ENCODE peak calls at places on chromosome 20, in nine cellular contexts. U, W, Z, C, E, O, S, V and T are unnamed samples.

GRCh38 chr20:47603260-47603659 is 101.6 kb downstream of the NCOA3 start:
- DNase-seq in U (no peak), W (no peak), Z (no peak), C (no peak), E (no peak), O (no peak), S (no peak), V (no peak), T (no peak)

GRCh38 chr20:35621560-35621946 is 5.9 kb downstream of the SPAG4 start:
- DNase-seq in U (no peak), W (no peak), Z (no peak), C (no peak), E (no peak), O (no peak), S (no peak), V (no peak), T (no peak)

GRCh38 chr20:62367483-62368302 is 581 bp upstream of the LAMA5 start:
- DNase-seq in U (no peak), W (no peak), Z (no peak), C (no peak), E (peak; percentile 67), O (no peak), S (no peak), V (no peak), T (no peak)

GRCh38 chr20:62027116-62027515 is 38.6 kb downstream of the TAF4 start:
- DNase-seq in U (no peak), W (no peak), Z (no peak), C (no peak), E (no peak), O (no peak), S (no peak), V (no peak), T (no peak)

GRCh38 chr20:59821788-59822187 is 111.6 kb downstream of the SYCP2 start:
- DNase-seq in U (no peak), W (no peak), Z (no peak), C (no peak), E (no peak), O (no peak), S (no peak), V (no peak), T (no peak)

GRCh38 chr20:45096781-45097180 is 4.1 kb downstream of the KCNS1 start:
- DNase-seq in U (no peak), W (no peak), Z (no peak), C (no peak), E (no peak), O (no peak), S (no peak), V (no peak), T (no peak)

GRCh38 chr20:58982406-58983114 is 1.5 kb downstream of the NELFCD start:
- DNase-seq in U (no peak), W (no peak), Z (no peak), C (no peak), E (no peak), O (no peak), S (no peak), V (no peak), T (no peak)

GRCh38 chr20:4585104-4585753 is 136.5 kb upstream of the PRND start:
- DNase-seq in U (no peak), W (no peak), Z (no peak), C (peak; percentile 76), E (no peak), O (no peak), S (no peak), V (no peak), T (no peak)

GRCh38 chr20:57266251-57267157 is at the start of gene BMP7:
- DNase-seq in U (peak; percentile 41), W (no peak), Z (no peak), C (no peak), E (no peak), O (no peak), S (no peak), V (no peak), T (no peak)

GRCh38 chr20:59006167-59006863 is 739 bp downstream of the CTSZ start:
- DNase-seq in U (no peak), W (no peak), Z (no peak), C (peak; percentile 32), E (no peak), O (no peak), S (no peak), V (no peak), T (no peak)

GRCh38 chr20:10505320-10506226 is 70.5 kb downstream of the SLX4IP start:
- DNase-seq in U (no peak), W (no peak), Z (no peak), C (peak; percentile 74), E (peak; percentile 34), O (no peak), S (no peak), V (no peak), T (no peak)

GRCh38 chr20:58640446-58640845 is 10.6 kb upstream of the STX16 start:
- DNase-seq in U (no peak), W (no peak), Z (no peak), C (peak; percentile 50), E (no peak), O (no peak), S (no peak), V (no peak), T (no peak)

GRCh38 chr20:20734475-20734948 is 22.1 kb upstream of the RALGAPA2 start:
- DNase-seq in U (no peak), W (peak; percentile 52), Z (no peak), C (no peak), E (no peak), O (no peak), S (no peak), V (no peak), T (no peak)

GRCh38 chr20:38825901-38826625 is 20.6 kb downstream of the PPP1R16B start:
- DNase-seq in U (no peak), W (no peak), Z (no peak), C (peak; percentile 80), E (no peak), O (no peak), S (no peak), V (no peak), T (no peak)

GRCh38 chr20:55515831-55516230 is 489.5 kb downstream of the CBLN4 start:
- DNase-seq in U (no peak), W (no peak), Z (no peak), C (peak; percentile 3), E (no peak), O (no peak), S (no peak), V (no peak), T (no peak)

GRCh38 chr20:36754656-36755222 is 8.8 kb upstream of the NDRG3 start:
- DNase-seq in U (peak; percentile 47), W (peak; percentile 66), Z (peak; percentile 16), C (peak; percentile 65), E (peak; percentile 75), O (no peak), S (no peak), V (peak; percentile 49), T (peak; percentile 29)

GRCh38 chr20:44552039-44552438 is 30.2 kb upstream of the SERINC3 start:
- DNase-seq in U (no peak), W (no peak), Z (no peak), C (no peak), E (no peak), O (no peak), S (no peak), V (no peak), T (no peak)

GRCh38 chr20:25303292-25304024 is 55.6 kb downstream of the PYGB start:
- DNase-seq in U (no peak), W (no peak), Z (no peak), C (no peak), E (no peak), O (no peak), S (no peak), V (no peak), T (no peak)

GRCh38 chr20:57993738-57994431 is 234.6 kb downstream of the ANKRD60 start:
- DNase-seq in U (no peak), W (no peak), Z (no peak), C (peak; percentile 45), E (no peak), O (no peak), S (no peak), V (no peak), T (no peak)

GRCh38 chr20:10060223-10060622 is 25.4 kb downstream of the ANKEF1 start:
- DNase-seq in U (no peak), W (peak; percentile 55), Z (no peak), C (no peak), E (no peak), O (no peak), S (no peak), V (no peak), T (no peak)

GRCh38 chr20:7031222-7031621 is 263.7 kb downstream of the BMP2 start:
- DNase-seq in U (no peak), W (no peak), Z (no peak), C (peak; percentile 5), E (no peak), O (no peak), S (no peak), V (no peak), T (no peak)

GRCh38 chr20:47040506-47041125 is 146.0 kb downstream of the EYA2 start:
- DNase-seq in U (no peak), W (no peak), Z (no peak), C (no peak), E (no peak), O (no peak), S (no peak), V (no peak), T (no peak)

GRCh38 chr20:31674895-31675827 is 37.4 kb downstream of the COX4I2 start:
- DNase-seq in U (no peak), W (peak; percentile 73), Z (no peak), C (peak; percentile 83), E (peak; percentile 84), O (peak; percentile 49), S (peak; percentile 65), V (peak; percentile 65), T (peak; percentile 48)

GRCh38 chr20:39462436-39462835 is 500.3 kb downstream of the DHX35 start:
- DNase-seq in U (no peak), W (no peak), Z (no peak), C (no peak), E (no peak), O (no peak), S (no peak), V (no peak), T (no peak)

GRCh38 chr20:32980131-32980941 is 23.9 kb downstream of the SUN5 start:
- DNase-seq in U (peak; percentile 54), W (peak; percentile 30), Z (no peak), C (no peak), E (no peak), O (no peak), S (no peak), V (no peak), T (no peak)

GRCh38 chr20:38166707-38167233 is 1.7 kb upstream of the TGM2 start:
- DNase-seq in U (no peak), W (no peak), Z (no peak), C (no peak), E (no peak), O (no peak), S (no peak), V (no peak), T (no peak)